ENCODE peak calls at places on chromosomes 7 and 10, in seven cellular contexts. N, M, V, W, G, U and J are unnamed samples.

GRCh38 chr10:123993534-123994416 is 99.6 kb downstream of the CHST15 start:
- DNase-seq in N (no peak), M (no peak), V (no peak), W (no peak), G (no peak), U (peak; percentile 45), J (no peak)

GRCh38 chr10:124867304-124867703 is 65.7 kb downstream of the ABRAXAS2 start:
- DNase-seq in N (no peak), M (no peak), V (no peak), W (no peak), G (no peak), U (no peak), J (no peak)

GRCh38 chr7:99267530-99268360 is 4.9 kb upstream of the MYH16 start:
- DNase-seq in N (peak; percentile 78), M (no peak), V (no peak), W (peak; percentile 68), G (peak; percentile 88), U (no peak), J (peak; percentile 81)

GRCh38 chr7:69787736-69788431 is 189.6 kb downstream of the AUTS2 start:
- DNase-seq in N (no peak), M (no peak), V (no peak), W (no peak), G (no peak), U (no peak), J (no peak)

GRCh38 chr10:30786131-30786530 is 156.6 kb upstream of the LYZL2 start:
- DNase-seq in N (no peak), M (no peak), V (no peak), W (no peak), G (peak; percentile 83), U (no peak), J (peak; percentile 68)

GRCh38 chr10:77070892-77071595 is 566.6 kb downstream of the KCNMA1 start:
- DNase-seq in N (no peak), M (no peak), V (no peak), W (no peak), G (no peak), U (no peak), J (no peak)

GRCh38 chr7:5064391-5065106 is 18.9 kb downstream of the RBAK start:
- DNase-seq in N (no peak), M (no peak), V (no peak), W (no peak), G (no peak), U (no peak), J (peak; percentile 15)

GRCh38 chr10:753530-753929 is 64.1 kb upstream of the DIP2C start:
- DNase-seq in N (no peak), M (no peak), V (no peak), W (no peak), G (no peak), U (no peak), J (no peak)

GRCh38 chr10:48289652-48290238 is 15.2 kb upstream of the FRMPD2 start:
- DNase-seq in N (peak; percentile 40), M (peak; percentile 55), V (peak; percentile 75), W (peak; percentile 65), G (peak; percentile 35), U (peak; percentile 65), J (no peak)

GRCh38 chr7:149783386-149784250 is 10.2 kb upstream of the ZNF467 start:
- DNase-seq in N (no peak), M (no peak), V (no peak), W (no peak), G (no peak), U (peak; percentile 44), J (no peak)

GRCh38 chr7:29345590-29345989 is 151.0 kb downstream of the CHN2 start:
- DNase-seq in N (peak; percentile 61), M (no peak), V (peak; percentile 55), W (peak; percentile 63), G (no peak), U (no peak), J (no peak)

GRCh38 chr7:129209067-129209926 is 15.5 kb upstream of the AHCYL2 start:
- DNase-seq in N (no peak), M (no peak), V (no peak), W (no peak), G (no peak), U (no peak), J (no peak)

GRCh38 chr10:88091490-88092061 is 228.2 kb downstream of the PTEN start:
- DNase-seq in N (no peak), M (no peak), V (no peak), W (no peak), G (no peak), U (no peak), J (no peak)

GRCh38 chr7:117110480-117111315 is 157.4 kb downstream of the ST7 start:
- DNase-seq in N (no peak), M (no peak), V (peak; percentile 12), W (no peak), G (no peak), U (no peak), J (no peak)

GRCh38 chr7:122092964-122093797 is 50.9 kb downstream of the AASS start:
- DNase-seq in N (peak; percentile 71), M (peak; percentile 53), V (peak; percentile 78), W (peak; percentile 87), G (peak; percentile 58), U (no peak), J (peak; percentile 74)

GRCh38 chr7:26440253-26440992 is 148.8 kb downstream of the SNX10 start:
- DNase-seq in N (no peak), M (no peak), V (no peak), W (no peak), G (no peak), U (no peak), J (no peak)

GRCh38 chr7:28044825-28045224 is 135.8 kb downstream of the JAZF1 start:
- DNase-seq in N (no peak), M (no peak), V (no peak), W (no peak), G (no peak), U (no peak), J (no peak)

GRCh38 chr7:33711231-33712019 is 193.9 kb upstream of the BMPER start:
- DNase-seq in N (no peak), M (no peak), V (no peak), W (no peak), G (no peak), U (no peak), J (no peak)

GRCh38 chr10:69657866-69658265 is 27.8 kb downstream of the FAM241B start:
- DNase-seq in N (no peak), M (no peak), V (no peak), W (no peak), G (no peak), U (no peak), J (no peak)

GRCh38 chr7:46515844-46516590 is 594.9 kb upstream of the IGFBP3 start:
- DNase-seq in N (no peak), M (no peak), V (no peak), W (no peak), G (no peak), U (no peak), J (no peak)

GRCh38 chr10:126153686-126154628 is 234.3 kb downstream of the ADAM12 start:
- DNase-seq in N (no peak), M (no peak), V (no peak), W (peak; percentile 72), G (no peak), U (no peak), J (no peak)

GRCh38 chr10:116687633-116688032 is 54.7 kb downstream of the HSPA12A start:
- DNase-seq in N (no peak), M (no peak), V (no peak), W (peak; percentile 49), G (no peak), U (no peak), J (no peak)

GRCh38 chr10:78165172-78165571 is 131.5 kb downstream of the RPS24 start:
- DNase-seq in N (no peak), M (no peak), V (no peak), W (no peak), G (no peak), U (no peak), J (no peak)

GRCh38 chr7:25389489-25390106 is 161.3 kb upstream of the NPVF start:
- DNase-seq in N (peak; percentile 38), M (no peak), V (peak; percentile 35), W (peak; percentile 76), G (peak; percentile 22), U (no peak), J (no peak)

DNA sequence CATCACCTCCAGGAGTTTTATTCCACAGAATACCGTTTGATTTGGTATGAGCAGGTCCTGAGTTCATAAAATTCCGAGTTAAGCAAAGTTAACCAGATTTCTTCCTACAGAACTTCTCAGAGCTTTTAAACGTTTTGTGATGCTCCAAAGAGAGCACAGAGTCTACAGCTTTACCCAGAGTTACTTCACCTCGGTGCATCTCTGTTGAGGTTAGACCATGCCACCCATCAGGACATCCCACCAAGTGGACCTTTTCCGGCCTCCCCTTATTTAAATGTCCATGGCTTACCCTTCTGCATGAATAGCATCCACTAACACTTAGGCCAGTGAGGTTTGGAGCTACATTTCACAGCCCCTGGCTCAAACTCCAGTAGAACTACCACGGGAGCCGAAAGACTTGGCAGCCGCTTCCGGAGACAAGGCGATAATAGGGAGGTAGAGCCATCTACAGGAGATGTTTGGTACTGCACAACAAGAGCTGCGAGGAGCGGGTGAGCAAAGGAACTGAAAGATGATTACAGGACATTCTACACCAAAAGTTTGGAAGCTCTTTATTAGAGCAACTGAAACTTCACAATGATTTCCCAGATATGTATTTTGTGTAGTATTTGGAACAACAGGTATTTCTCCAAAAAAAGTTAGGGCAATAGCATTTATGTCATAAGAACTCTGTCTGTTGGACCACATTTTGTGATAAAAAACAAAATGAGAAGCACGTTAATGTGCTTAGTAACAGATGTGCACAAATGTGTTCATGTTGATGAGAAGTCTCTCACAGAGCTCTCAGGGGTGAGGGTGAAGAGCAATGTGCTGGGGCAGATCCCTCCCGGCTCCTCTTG is 174.7 kb downstream of the HERPUD2 start:
- DNase-seq in N (peak; percentile 77), M (peak; percentile 55), V (peak; percentile 78), W (peak; percentile 89), G (peak; percentile 35), U (peak; percentile 79), J (peak; percentile 36)
- TF ChIP-seq CTCF in N (peak; percentile 55), M (peak; percentile 90), V (peak; percentile 87), W (peak; percentile 90), G (peak; percentile 86), U (peak; percentile 74), J (peak; percentile 91)

DNA sequence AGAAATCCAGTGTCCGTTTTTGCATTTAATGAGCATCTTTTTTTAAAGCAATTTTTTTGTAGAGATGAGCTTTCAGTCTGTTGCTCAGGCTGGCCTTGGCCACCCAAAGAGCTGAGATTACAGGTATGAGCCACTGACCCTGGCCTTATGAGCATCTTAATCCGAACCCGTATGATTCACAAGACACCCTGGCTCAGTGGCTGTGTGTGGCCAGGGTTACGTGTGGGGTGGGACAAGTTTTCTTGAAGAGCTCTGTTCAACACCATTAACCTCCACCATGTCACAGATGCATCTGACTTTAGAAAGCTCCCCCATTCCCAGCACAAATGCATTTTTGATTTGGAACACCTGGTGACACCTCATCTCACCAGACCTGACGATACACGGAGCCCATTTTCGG is 166.5 kb upstream of the PITRM1 start:
- DNase-seq in N (no peak), M (no peak), V (no peak), W (no peak), G (no peak), U (no peak), J (no peak)
- TF ChIP-seq CTCF in N (no peak), M (no peak), V (no peak), W (no peak), G (no peak), U (no peak), J (no peak)

GRCh38 chr7:148611692-148612091 is 21.1 kb downstream of the C7orf33 start:
- DNase-seq in N (no peak), M (peak; percentile 14), V (no peak), W (no peak), G (no peak), U (no peak), J (no peak)
- TF ChIP-seq CTCF in N (no peak), M (peak; percentile 46), V (no peak), W (no peak), G (no peak), U (no peak), J (no peak)

GRCh38 chr10:29063806-29064644 is 224.8 kb upstream of the LYZL1 start:
- DNase-seq in N (no peak), M (no peak), V (no peak), W (peak; percentile 78), G (no peak), U (no peak), J (peak; percentile 16)
- TF ChIP-seq CTCF in N (no peak), M (no peak), V (no peak), W (peak; percentile 33), G (no peak), U (no peak), J (no peak)